ENCODE peak calls at places on chromosomes 13 and 19, in four cellular contexts. C is nephron progenitor cell, G is AG04449, S is glutamatergic neuron. R is an unnamed sample.

GRCh38 chr19:52993342-52994178 is 20.2 kb upstream of the ERVV-1 start:
- DNase-seq in C (peak; percentile 90), S (peak; percentile 86), G (no peak), R (peak; percentile 42)

GRCh38 chr13:105196052-105196451 is 1339.4 kb downstream of the EFNB2 start:
- DNase-seq in S (no peak), G (peak; percentile 53), C (peak; percentile 6), R (no peak)

GRCh38 chr19:48501961-48502719 is 9.5 kb downstream of the LMTK3 start:
- DNase-seq in S (no peak), G (no peak), C (peak; percentile 96), R (no peak)

GRCh38 chr19:10551698-10552301 is 8.1 kb downstream of the ATG4D start:
- DNase-seq in G (no peak), C (no peak), S (no peak), R (no peak)

GRCh38 chr13:113121928-113122420 is 625 bp upstream of the F10 start:
- DNase-seq in G (no peak), S (peak; percentile 8), C (no peak), R (no peak)

GRCh38 chr19:18093439-18094161 is 4.0 kb upstream of the MAST3 start:
- DNase-seq in S (no peak), G (no peak), C (no peak), R (no peak)

GRCh38 chr13:99303863-99304521 is 3.2 kb downstream of the GPR183 start:
- DNase-seq in G (no peak), S (no peak), C (no peak), R (no peak)

GRCh38 chr19:7395360-7395781 is 46.6 kb downstream of the ARHGEF18 start:
- DNase-seq in C (peak; percentile 20), G (no peak), S (peak; percentile 30), R (no peak)

GRCh38 chr13:99969368-99969933 is 2.1 kb downstream of the ZIC5 start:
- DNase-seq in S (no peak), C (peak; percentile 61), G (no peak), R (no peak)

GRCh38 chr19:49413348-49413747 is 9.9 kb downstream of the PTH2 start:
- DNase-seq in C (no peak), G (no peak), S (peak; percentile 47), R (no peak)

GRCh38 chr13:29683041-29683440 is 87.6 kb upstream of the SLC7A1 start:
- DNase-seq in C (no peak), G (no peak), S (no peak), R (no peak)

GRCh38 chr13:62432295-62432694 is 1016.6 kb upstream of the PCDH20 start:
- DNase-seq in G (no peak), S (no peak), C (no peak), R (no peak)

GRCh38 chr13:49052801-49053200 is 77.1 kb downstream of the FNDC3A start:
- DNase-seq in C (no peak), G (no peak), S (no peak), R (no peak)

GRCh38 chr19:5665781-5666513 is 14.4 kb downstream of the MICOS13 start:
- DNase-seq in C (no peak), S (no peak), G (peak; percentile 34), R (no peak)

GRCh38 chr13:32734511-32734910 is 148.3 kb downstream of the PDS5B start:
- DNase-seq in G (peak; percentile 34), C (no peak), S (no peak), R (no peak)

GRCh38 chr13:23510979-23511735 is 59.1 kb upstream of the TNFRSF19 start:
- DNase-seq in S (peak; percentile 46), C (peak; percentile 6), G (no peak), R (no peak)

GRCh38 chr13:50319603-50320296 is 304.5 kb downstream of the KCNRG start:
- DNase-seq in G (peak; percentile 26), S (no peak), C (no peak), R (no peak)

GRCh38 chr19:17264641-17264979 is at the start of gene USHBP1:
- DNase-seq in S (no peak), C (no peak), G (no peak), R (no peak)

GRCh38 chr19:50025794-50026549 is at the start of gene ZNF473:
- DNase-seq in G (peak; percentile 67), S (peak; percentile 94), C (peak; percentile 86), R (peak; percentile 88)

GRCh38 chr19:36060430-36060829 is 5.7 kb downstream of the WDR62 start:
- DNase-seq in C (peak; percentile 32), S (peak; percentile 82), G (no peak), R (no peak)

GRCh38 chr19:34985249-34986022 is 14.7 kb upstream of the GRAMD1A start:
- DNase-seq in G (no peak), C (no peak), S (no peak), R (no peak)

GRCh38 chr13:34822681-34823080 is 119.4 kb upstream of the NBEA start:
- DNase-seq in S (no peak), G (no peak), C (no peak), R (no peak)

GRCh38 chr19:49530708-49531107 is 2.9 kb downstream of the RCN3 start:
- DNase-seq in S (no peak), C (no peak), G (no peak), R (no peak)

GRCh38 chr19:31592456-31592855 is 243.2 kb upstream of the TSHZ3 start:
- DNase-seq in G (no peak), C (no peak), S (no peak), R (no peak)

GRCh38 chr19:518292-519231 is 11.3 kb downstream of the TPGS1 start:
- DNase-seq in G (peak; percentile 59), S (peak; percentile 72), C (peak; percentile 74), R (no peak)
- TF ChIP-seq CTCF in G (peak; percentile 10), S (no peak), C (no peak), R (no peak)

DNA sequence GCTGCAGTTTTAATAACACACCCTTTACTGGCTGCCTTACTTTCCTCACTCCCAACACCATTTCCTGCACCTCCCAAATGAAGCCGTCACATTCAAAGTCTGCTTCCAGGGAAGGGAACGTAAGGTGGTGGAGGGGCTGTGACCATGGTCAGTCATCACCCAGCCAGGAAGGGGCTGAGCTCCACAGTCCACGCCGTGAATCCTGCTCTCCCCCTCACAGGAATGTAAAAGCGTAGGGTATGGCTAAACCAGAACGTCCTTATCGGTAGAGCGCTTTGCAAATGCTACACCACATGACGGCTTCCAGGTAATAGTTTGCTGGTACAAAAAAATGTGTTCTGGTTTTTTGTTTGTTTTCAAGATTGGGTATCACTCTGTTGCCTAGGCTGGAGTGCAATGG is 7.0 kb downstream of the NUMBL start:
- DNase-seq in G (no peak), C (no peak), S (no peak), R (no peak)
- TF ChIP-seq CTCF in G (no peak), C (no peak), S (no peak), R (no peak)

GRCh38 chr13:78012046-78012445 is 93.4 kb upstream of the EDNRB start:
- DNase-seq in S (no peak), C (no peak), G (no peak), R (no peak)
- TF ChIP-seq CTCF in S (no peak), C (no peak), G (no peak), R (no peak)

GRCh38 chr13:27660511-27660910 is 38.8 kb downstream of the POLR1D start:
- DNase-seq in C (no peak), S (peak; percentile 27), G (no peak), R (no peak)

GRCh38 chr13:27659466-27659865 is 37.8 kb downstream of the POLR1D start:
- DNase-seq in S (no peak), C (no peak), G (no peak), R (no peak)

GRCh38 chr13:27658569-27658968 is 36.9 kb downstream of the POLR1D start:
- DNase-seq in C (no peak), G (peak; percentile 33), S (no peak), R (no peak)

GRCh38 chr13:27662738-27663470 is 41.2 kb downstream of the POLR1D start:
- DNase-seq in S (no peak), C (no peak), G (no peak), R (no peak)

DNA sequence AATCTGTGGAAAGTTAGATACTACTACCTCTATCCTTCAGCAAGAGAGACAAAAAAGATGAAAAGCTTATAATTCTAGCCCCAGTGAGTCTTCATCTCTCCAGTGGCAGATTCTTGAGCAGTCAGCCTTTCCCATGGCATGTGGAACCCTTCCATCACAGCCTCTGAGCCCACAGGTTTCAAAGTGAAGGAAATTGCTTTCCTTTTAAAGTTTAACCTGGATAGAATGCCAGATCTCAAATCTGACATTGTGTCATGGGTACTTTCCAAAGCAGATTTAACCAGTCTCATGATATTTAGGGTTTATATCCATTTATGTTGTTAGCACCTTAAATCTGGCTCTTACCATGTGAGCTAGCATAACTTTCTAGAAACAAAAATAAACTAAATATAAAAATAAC is 39.3 kb downstream of the POLR1D start:
- DNase-seq in G (no peak), C (no peak), S (no peak), R (no peak)
- TF ChIP-seq CTCF in G (no peak), C (no peak), S (no peak), R (no peak)

GRCh38 chr13:45678282-45678681 is 23.8 kb upstream of the CBY2 start:
- DNase-seq in S (no peak), G (no peak), C (no peak), R (no peak)

GRCh38 chr13:45682494-45683008 is 19.6 kb upstream of the CBY2 start:
- DNase-seq in S (no peak), C (no peak), G (no peak), R (no peak)

GRCh38 chr13:45681101-45681500 is 21.0 kb upstream of the CBY2 start:
- DNase-seq in S (no peak), G (peak; percentile 41), C (peak; percentile 32), R (no peak)

GRCh38 chr13:45683701-45684100 is 18.4 kb upstream of the CBY2 start:
- DNase-seq in S (no peak), G (no peak), C (peak; percentile 50), R (no peak)
- TF ChIP-seq CTCF in S (no peak), G (no peak), C (peak; percentile 24), R (peak; percentile 3)

GRCh38 chr19:41441321-41441945 is 1.5 kb upstream of the ERICH4 start:
- DNase-seq in C (no peak), S (no peak), G (no peak), R (no peak)

GRCh38 chr19:41434450-41434849 is 5.3 kb downstream of the DMAC2 start:
- DNase-seq in C (no peak), S (no peak), G (no peak), R (no peak)

GRCh38 chr19:41436664-41436951 is 3.1 kb downstream of the DMAC2 start:
- DNase-seq in C (no peak), S (no peak), G (no peak), R (no peak)

GRCh38 chr19:41439441-41440222 is at the start of gene DMAC2:
- DNase-seq in S (peak; percentile 93), G (peak; percentile 80), C (peak; percentile 92), R (peak; percentile 88)

DNA sequence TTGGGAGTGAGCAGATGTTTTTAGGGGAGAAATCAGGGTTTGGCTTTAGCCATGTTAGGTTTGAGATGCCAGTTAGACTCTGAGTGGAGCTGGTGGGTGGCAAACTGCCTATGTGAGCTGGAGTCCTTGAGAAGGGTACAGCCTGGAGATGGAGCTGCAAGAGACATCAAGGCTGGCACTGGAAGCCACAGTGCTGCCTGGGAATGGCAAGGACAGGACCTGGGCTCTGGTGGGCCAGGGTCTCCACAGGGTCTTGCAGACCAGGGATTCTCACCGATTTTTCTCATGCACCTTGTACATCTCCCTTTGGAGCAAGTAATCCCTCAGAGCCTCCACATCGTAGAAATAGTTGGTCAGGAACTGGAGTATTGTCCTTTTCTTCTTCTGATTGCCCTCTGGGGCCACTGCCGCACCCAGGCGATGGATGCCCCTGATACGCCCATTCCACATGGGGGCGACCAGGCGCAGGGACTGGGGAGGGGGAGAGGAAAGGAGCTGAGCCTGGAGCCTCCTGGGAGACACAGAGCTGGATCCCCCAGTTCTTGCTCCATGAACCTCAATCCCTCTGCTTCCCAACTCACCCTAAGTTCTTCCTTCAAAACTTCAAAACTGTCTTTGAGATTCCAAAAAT is 1.7 kb downstream of the DMAC2 start:
- DNase-seq in C (no peak), S (no peak), G (no peak), R (no peak)
- TF ChIP-seq CTCF in C (no peak), S (no peak), G (no peak), R (no peak)